ENCODE peak calls at places on chromosomes 4 and X, in four cellular contexts. One of them, this sample, is unnamed.

GRCh38 chr4:52968696-52969095 is 106.6 kb downstream of the RASL11B start:
- DNase-seq in A549: no peak
- DNase-seq in astrocyte of the spinal cord: no peak
- DNase-seq in fibroblast of pulmonary artery: no peak
- DNase-seq in this sample: no peak

GRCh38 chr4:188295899-188296298 is 156.7 kb downstream of the TRIML1 start:
- DNase-seq in A549: no peak
- DNase-seq in astrocyte of the spinal cord: no peak
- DNase-seq in fibroblast of pulmonary artery: peak
- DNase-seq in this sample: peak

GRCh38 chr4:74370912-74371311 is 6.0 kb downstream of the EREG start:
- DNase-seq in A549: peak
- DNase-seq in astrocyte of the spinal cord: peak
- DNase-seq in fibroblast of pulmonary artery: peak
- DNase-seq in this sample: no peak

GRCh38 chr4:78629991-78630541 is 78.5 kb downstream of the ANXA3 start:
- DNase-seq in A549: no peak
- DNase-seq in astrocyte of the spinal cord: no peak
- DNase-seq in fibroblast of pulmonary artery: no peak
- DNase-seq in this sample: no peak

GRCh38 chrX:66110112-66110511 is 53.9 kb upstream of the HEPH start:
- DNase-seq in A549: peak
- DNase-seq in astrocyte of the spinal cord: no peak
- DNase-seq in fibroblast of pulmonary artery: peak
- DNase-seq in this sample: no peak

GRCh38 chrX:116657071-116657470 is 194.3 kb upstream of the CT83 start:
- DNase-seq in A549: no peak
- DNase-seq in astrocyte of the spinal cord: no peak
- DNase-seq in fibroblast of pulmonary artery: no peak
- DNase-seq in this sample: no peak

GRCh38 chr4:44916406-44916805 is 190.1 kb upstream of the GNPDA2 start:
- DNase-seq in A549: no peak
- DNase-seq in astrocyte of the spinal cord: peak
- DNase-seq in fibroblast of pulmonary artery: peak
- DNase-seq in this sample: no peak

GRCh38 chr4:74603186-74603585 is 158.2 kb downstream of the AREG start:
- DNase-seq in A549: no peak
- DNase-seq in astrocyte of the spinal cord: no peak
- DNase-seq in fibroblast of pulmonary artery: no peak
- DNase-seq in this sample: no peak

GRCh38 chr4:139619644-139620043 is 46.0 kb upstream of the MGST2 start:
- DNase-seq in A549: no peak
- DNase-seq in astrocyte of the spinal cord: no peak
- DNase-seq in fibroblast of pulmonary artery: peak
- DNase-seq in this sample: no peak

GRCh38 chr4:174217273-174218126 is 66.0 kb downstream of the FBXO8 start:
- DNase-seq in A549: no peak
- DNase-seq in astrocyte of the spinal cord: peak
- DNase-seq in fibroblast of pulmonary artery: peak
- DNase-seq in this sample: peak

GRCh38 chr4:114378306-114378903 is 220.2 kb upstream of the UGT8 start:
- DNase-seq in A549: no peak
- DNase-seq in astrocyte of the spinal cord: peak
- DNase-seq in fibroblast of pulmonary artery: peak
- DNase-seq in this sample: no peak

GRCh38 chr4:81326581-81326980 is 111.6 kb upstream of the PRKG2 start:
- DNase-seq in A549: no peak
- DNase-seq in astrocyte of the spinal cord: no peak
- DNase-seq in fibroblast of pulmonary artery: no peak
- DNase-seq in this sample: no peak

GRCh38 chrX:1676866-1677265 is 62.0 kb downstream of the ASMT start:
- DNase-seq in A549: no peak
- DNase-seq in astrocyte of the spinal cord: no peak
- DNase-seq in fibroblast of pulmonary artery: no peak
- DNase-seq in this sample: no peak

GRCh38 chrX:113195949-113196348 is 355.3 kb upstream of the AMOT start:
- DNase-seq in A549: no peak
- DNase-seq in astrocyte of the spinal cord: no peak
- DNase-seq in fibroblast of pulmonary artery: no peak
- DNase-seq in this sample: no peak

GRCh38 chr4:109040441-109040840 is 262.0 kb downstream of the COL25A1 start:
- DNase-seq in A549: no peak
- DNase-seq in astrocyte of the spinal cord: no peak
- DNase-seq in fibroblast of pulmonary artery: no peak
- DNase-seq in this sample: no peak

GRCh38 chrX:14497184-14497666 is 32.1 kb upstream of the GLRA2 start:
- DNase-seq in A549: no peak
- DNase-seq in astrocyte of the spinal cord: peak
- DNase-seq in fibroblast of pulmonary artery: peak
- DNase-seq in this sample: no peak

GRCh38 chr4:74536557-74536956 is 91.6 kb downstream of the AREG start:
- DNase-seq in A549: no peak
- DNase-seq in astrocyte of the spinal cord: peak
- DNase-seq in fibroblast of pulmonary artery: peak
- DNase-seq in this sample: no peak

GRCh38 chr4:55124337-55125076 is 888 bp downstream of the KDR start:
- DNase-seq in A549: no peak
- DNase-seq in astrocyte of the spinal cord: peak
- DNase-seq in fibroblast of pulmonary artery: peak
- DNase-seq in this sample: no peak

GRCh38 chr4:102326951-102327350 is 18.3 kb downstream of the SLC39A8 start:
- DNase-seq in A549: no peak
- DNase-seq in astrocyte of the spinal cord: no peak
- DNase-seq in fibroblast of pulmonary artery: no peak
- DNase-seq in this sample: no peak

GRCh38 chr4:187396106-187396505 is 599.5 kb upstream of the ZFP42 start:
- DNase-seq in A549: no peak
- DNase-seq in astrocyte of the spinal cord: no peak
- DNase-seq in fibroblast of pulmonary artery: no peak
- DNase-seq in this sample: no peak

GRCh38 chr4:85147481-85148076 is 181.1 kb upstream of the WDFY3 start:
- DNase-seq in A549: peak
- DNase-seq in astrocyte of the spinal cord: peak
- DNase-seq in fibroblast of pulmonary artery: peak
- DNase-seq in this sample: peak

GRCh38 chr4:85861064-85861767 is 386.3 kb downstream of the ARHGAP24 start:
- DNase-seq in A549: no peak
- DNase-seq in astrocyte of the spinal cord: no peak
- DNase-seq in fibroblast of pulmonary artery: peak
- DNase-seq in this sample: no peak

GRCh38 chrX:152819271-152819670 is 11.3 kb downstream of the CETN2 start:
- DNase-seq in A549: no peak
- DNase-seq in astrocyte of the spinal cord: no peak
- DNase-seq in fibroblast of pulmonary artery: no peak
- DNase-seq in this sample: no peak

GRCh38 chrX:154595559-154595958 is 10.6 kb downstream of the CTAG1A start:
- DNase-seq in A549: no peak
- DNase-seq in astrocyte of the spinal cord: no peak
- DNase-seq in fibroblast of pulmonary artery: no peak
- DNase-seq in this sample: no peak

GRCh38 chr4:114209589-114209988 is 230.1 kb upstream of the ARSJ start:
- DNase-seq in A549: no peak
- DNase-seq in astrocyte of the spinal cord: no peak
- DNase-seq in fibroblast of pulmonary artery: no peak
- DNase-seq in this sample: no peak

GRCh38 chr4:68366600-68366999 is 16.7 kb upstream of the YTHDC1 start:
- DNase-seq in A549: no peak
- DNase-seq in astrocyte of the spinal cord: no peak
- DNase-seq in fibroblast of pulmonary artery: no peak
- DNase-seq in this sample: no peak

GRCh38 chrX:46433892-46434291 is 111.3 kb downstream of the ZNF674 start:
- DNase-seq in A549: no peak
- DNase-seq in astrocyte of the spinal cord: no peak
- DNase-seq in fibroblast of pulmonary artery: peak
- DNase-seq in this sample: no peak

GRCh38 chr4:168367065-168367464 is 48.5 kb upstream of the DDX60 start:
- DNase-seq in A549: no peak
- DNase-seq in astrocyte of the spinal cord: no peak
- DNase-seq in fibroblast of pulmonary artery: no peak
- DNase-seq in this sample: no peak

GRCh38 chr4:2320152-2320551 is 58.2 kb upstream of the MXD4 start:
- DNase-seq in A549: no peak
- DNase-seq in astrocyte of the spinal cord: no peak
- DNase-seq in fibroblast of pulmonary artery: no peak
- DNase-seq in this sample: no peak

GRCh38 chr4:134952775-134953174 is 751.2 kb upstream of the PABPC4L start:
- DNase-seq in A549: no peak
- DNase-seq in astrocyte of the spinal cord: no peak
- DNase-seq in fibroblast of pulmonary artery: no peak
- DNase-seq in this sample: no peak

GRCh38 chr4:86048426-86048825 is 311.4 kb downstream of the MAPK10 start:
- DNase-seq in A549: no peak
- DNase-seq in astrocyte of the spinal cord: peak
- DNase-seq in fibroblast of pulmonary artery: no peak
- DNase-seq in this sample: no peak

GRCh38 chr4:142238589-142238988 is 602.2 kb downstream of the IL15 start:
- DNase-seq in A549: no peak
- DNase-seq in astrocyte of the spinal cord: peak
- DNase-seq in fibroblast of pulmonary artery: no peak
- DNase-seq in this sample: peak

GRCh38 chrX:134184936-134185335 is 52.0 kb upstream of the CCDC160 start:
- DNase-seq in A549: no peak
- DNase-seq in astrocyte of the spinal cord: no peak
- DNase-seq in fibroblast of pulmonary artery: no peak
- DNase-seq in this sample: no peak

GRCh38 chr4:163196904-163197505 is 30.3 kb upstream of the NAF1 start:
- DNase-seq in A549: no peak
- DNase-seq in astrocyte of the spinal cord: no peak
- DNase-seq in fibroblast of pulmonary artery: no peak
- DNase-seq in this sample: no peak

GRCh38 chr4:163195247-163195765 is 28.6 kb upstream of the NAF1 start:
- DNase-seq in A549: no peak
- DNase-seq in astrocyte of the spinal cord: no peak
- DNase-seq in fibroblast of pulmonary artery: no peak
- DNase-seq in this sample: no peak

GRCh38 chr4:163194593-163194992 is 27.9 kb upstream of the NAF1 start:
- DNase-seq in A549: no peak
- DNase-seq in astrocyte of the spinal cord: no peak
- DNase-seq in fibroblast of pulmonary artery: no peak
- DNase-seq in this sample: no peak

GRCh38 chr4:163193717-163194116 is 27.0 kb upstream of the NAF1 start:
- DNase-seq in A549: no peak
- DNase-seq in astrocyte of the spinal cord: no peak
- DNase-seq in fibroblast of pulmonary artery: no peak
- DNase-seq in this sample: no peak

GRCh38 chr4:163191999-163192398 is 25.3 kb upstream of the NAF1 start:
- DNase-seq in A549: no peak
- DNase-seq in astrocyte of the spinal cord: no peak
- DNase-seq in fibroblast of pulmonary artery: peak
- DNase-seq in this sample: no peak
- TF ChIP-seq CTCF in A549: peak
- TF ChIP-seq CTCF in astrocyte of the spinal cord: no peak
- TF ChIP-seq CTCF in fibroblast of pulmonary artery: peak
- TF ChIP-seq CTCF in this sample: peak

DNA sequence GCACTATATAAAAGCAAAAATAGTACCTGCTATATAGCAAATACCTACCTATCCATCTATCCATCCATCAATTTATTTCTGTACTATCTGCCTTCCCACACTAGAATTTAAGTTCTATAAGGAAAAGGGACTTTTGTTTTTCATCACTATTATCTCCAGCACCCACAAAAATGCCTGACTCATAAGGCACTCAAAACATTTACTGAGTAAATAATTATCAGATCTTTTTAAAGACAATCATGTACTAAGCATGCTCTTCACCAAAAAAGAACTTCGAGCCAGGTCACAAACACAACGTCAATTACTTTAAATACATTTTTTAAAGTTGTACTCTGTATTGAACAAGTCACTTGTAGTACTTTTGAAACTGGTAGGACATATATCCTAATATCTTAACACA is 119.9 kb downstream of the FBXW7 start:
- DNase-seq in A549: no peak
- DNase-seq in astrocyte of the spinal cord: peak
- DNase-seq in fibroblast of pulmonary artery: peak
- DNase-seq in this sample: no peak
- H3K4me3 ChIP-seq in A549: no peak
- H3K4me3 ChIP-seq in astrocyte of the spinal cord: no peak
- H3K4me3 ChIP-seq in fibroblast of pulmonary artery: no peak
- H3K4me3 ChIP-seq in this sample: no peak

GRCh38 chr4:128378668-128379067 is 91.1 kb upstream of the PGRMC2 start:
- DNase-seq in A549: no peak
- DNase-seq in astrocyte of the spinal cord: no peak
- DNase-seq in fibroblast of pulmonary artery: no peak
- DNase-seq in this sample: no peak

GRCh38 chr4:128376958-128377357 is 89.3 kb upstream of the PGRMC2 start:
- DNase-seq in A549: no peak
- DNase-seq in astrocyte of the spinal cord: no peak
- DNase-seq in fibroblast of pulmonary artery: no peak
- DNase-seq in this sample: no peak

GRCh38 chr4:128381748-128382559 is 94.3 kb upstream of the PGRMC2 start:
- DNase-seq in A549: no peak
- DNase-seq in astrocyte of the spinal cord: no peak
- DNase-seq in fibroblast of pulmonary artery: no peak
- DNase-seq in this sample: no peak

GRCh38 chr4:128379860-128380259 is 92.2 kb upstream of the PGRMC2 start:
- DNase-seq in A549: peak
- DNase-seq in astrocyte of the spinal cord: peak
- DNase-seq in fibroblast of pulmonary artery: peak
- DNase-seq in this sample: no peak

GRCh38 chr4:128380306-128380705 is 92.7 kb upstream of the PGRMC2 start:
- DNase-seq in A549: no peak
- DNase-seq in astrocyte of the spinal cord: no peak
- DNase-seq in fibroblast of pulmonary artery: no peak
- DNase-seq in this sample: no peak
- TF ChIP-seq CTCF in A549: no peak
- TF ChIP-seq CTCF in astrocyte of the spinal cord: no peak
- TF ChIP-seq CTCF in fibroblast of pulmonary artery: no peak
- TF ChIP-seq CTCF in this sample: no peak

GRCh38 chr4:90121961-90122748 is 5.0 kb upstream of the CCSER1 start:
- DNase-seq in A549: no peak
- DNase-seq in astrocyte of the spinal cord: peak
- DNase-seq in fibroblast of pulmonary artery: peak
- DNase-seq in this sample: no peak

GRCh38 chr4:90127706-90128345 is 632 bp downstream of the CCSER1 start:
- DNase-seq in A549: no peak
- DNase-seq in astrocyte of the spinal cord: peak
- DNase-seq in fibroblast of pulmonary artery: no peak
- DNase-seq in this sample: no peak

GRCh38 chr4:90126805-90127204 is 389 bp upstream of the CCSER1 start:
- DNase-seq in A549: no peak
- DNase-seq in astrocyte of the spinal cord: peak
- DNase-seq in fibroblast of pulmonary artery: no peak
- DNase-seq in this sample: no peak

DNA sequence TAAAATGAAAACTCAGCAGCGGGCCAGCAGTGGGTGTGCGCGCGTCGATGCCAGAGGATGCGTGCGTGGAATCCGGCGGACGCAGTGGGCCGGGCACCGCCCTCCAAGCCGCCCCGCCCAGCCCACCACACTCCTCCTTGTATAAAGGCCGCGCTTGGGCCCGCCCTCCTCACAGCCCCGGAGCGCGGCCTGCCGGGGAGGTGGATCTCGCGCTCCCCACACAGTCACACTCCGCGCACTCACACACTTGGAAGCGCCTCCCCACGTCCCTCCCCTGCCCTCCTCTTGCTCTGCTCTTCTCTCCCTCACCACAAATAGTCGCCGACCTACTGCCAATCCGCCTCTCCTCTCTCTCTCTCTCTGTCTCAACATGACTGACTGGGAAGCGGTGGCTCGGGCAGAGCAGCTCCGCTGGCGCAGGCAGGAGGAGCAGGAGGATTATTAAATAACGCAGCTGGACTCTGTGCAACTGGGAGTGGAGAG is at the start of gene CCSER1:
- DNase-seq in A549: no peak
- DNase-seq in astrocyte of the spinal cord: peak
- DNase-seq in fibroblast of pulmonary artery: peak
- DNase-seq in this sample: no peak
- H3K4me3 ChIP-seq in A549: peak
- H3K4me3 ChIP-seq in astrocyte of the spinal cord: peak
- H3K4me3 ChIP-seq in fibroblast of pulmonary artery: peak
- H3K4me3 ChIP-seq in this sample: peak